ENCODE peak calls at places on chromosomes 11 and 22, in four cellular contexts. N, V, Z and K are unnamed samples.

GRCh38 chr11:77107950-77108349 is 5.3 kb downstream of the OMP start:
- DNase-seq in V (no peak), Z (no peak), N (peak), K (no peak)

GRCh38 chr22:40332319-40332781 is 13.9 kb upstream of the ADSL start:
- DNase-seq in Z (no peak), V (no peak), N (no peak), K (no peak)

GRCh38 chr11:115501504-115501894 is 2.7 kb downstream of the CADM1 start:
- DNase-seq in Z (no peak), V (no peak), N (no peak), K (no peak)

GRCh38 chr22:32695451-32695891 is 106.0 kb upstream of the TIMP3 start:
- DNase-seq in N (no peak), V (no peak), Z (no peak), K (no peak)

GRCh38 chr11:67491276-67492068 is 8.6 kb downstream of the AIP start:
- DNase-seq in Z (no peak), N (no peak), V (no peak), K (no peak)

GRCh38 chr11:112835556-112835955 is 125.7 kb upstream of the NCAM1 start:
- DNase-seq in V (no peak), Z (no peak), N (no peak), K (no peak)

GRCh38 chr22:46679711-46680269 is 58.3 kb downstream of the CERK start:
- DNase-seq in N (no peak), V (no peak), Z (no peak), K (no peak)

GRCh38 chr22:44845796-44846720 is 93.7 kb downstream of the ARHGAP8 start:
- DNase-seq in V (no peak), N (no peak), Z (no peak), K (no peak)

GRCh38 chr11:126355926-126356897 is 726 bp downstream of the ST3GAL4 start:
- DNase-seq in V (no peak), N (no peak), Z (peak), K (peak)

GRCh38 chr11:46658259-46658658 is 40.9 kb downstream of the ATG13 start:
- DNase-seq in Z (no peak), N (no peak), V (no peak), K (no peak)

GRCh38 chr11:102238287-102238894 is 78.9 kb upstream of the BIRC3 start:
- DNase-seq in N (no peak), Z (no peak), V (no peak), K (no peak)

GRCh38 chr22:36734171-36735058 is 30.9 kb upstream of the CACNG2 start:
- DNase-seq in V (no peak), N (no peak), Z (no peak), K (no peak)

GRCh38 chr11:87726511-87726910 is 448.7 kb downstream of the RAB38 start:
- DNase-seq in N (no peak), V (no peak), Z (no peak), K (no peak)

GRCh38 chr11:96054870-96055705 is 131.2 kb upstream of the MTMR2 start:
- DNase-seq in Z (peak), V (peak), N (no peak), K (no peak)

GRCh38 chr11:62539238-62539925 is 7.2 kb downstream of the AHNAK start:
- DNase-seq in V (peak), N (peak), Z (no peak), K (peak)

GRCh38 chr11:31808268-31808667 is 2.9 kb downstream of the PAX6 start:
- DNase-seq in V (no peak), N (no peak), Z (no peak), K (no peak)

GRCh38 chr11:119845305-119845704 is 116.3 kb upstream of the NECTIN1 start:
- DNase-seq in N (no peak), V (no peak), Z (no peak), K (no peak)

GRCh38 chr22:22689621-22690345 is 45.4 kb downstream of the GGTLC2 start:
- DNase-seq in V (no peak), Z (no peak), N (no peak), K (no peak)

GRCh38 chr11:133403900-133404299 is 128.4 kb downstream of the OPCML start:
- DNase-seq in N (no peak), V (no peak), Z (no peak), K (no peak)

GRCh38 chr11:114215871-114216803 is 80.1 kb upstream of the NNMT start:
- DNase-seq in Z (no peak), N (no peak), V (no peak), K (no peak)

GRCh38 chr22:29337631-29338284 is 22.3 kb upstream of the RASL10A start:
- DNase-seq in Z (no peak), N (no peak), V (no peak), K (no peak)